ENCODE peak calls at places on chromosomes 1 and 21, in four cellular contexts. One of them, this sample, is unnamed.
A peak's percentile ranks its signal among the peaks of the same experiment; 100 is the strongest.

GRCh38 chr1:91712981-91713841 is 172.7 kb downstream of the TGFBR3 start:
- DNase-seq in ascending aorta: peak; percentile 67
- DNase-seq in GM23248: peak; percentile 80
- DNase-seq in Peyer's patch: peak; percentile 62
- DNase-seq in this sample: no peak

GRCh38 chr1:56438901-56439551 is 140.3 kb downstream of the PLPP3 start:
- DNase-seq in ascending aorta: no peak
- DNase-seq in GM23248: no peak
- DNase-seq in Peyer's patch: no peak
- DNase-seq in this sample: no peak

GRCh38 chr1:150006881-150007401 is 3.6 kb downstream of the OTUD7B start:
- DNase-seq in ascending aorta: no peak
- DNase-seq in GM23248: peak; percentile 76
- DNase-seq in Peyer's patch: no peak
- DNase-seq in this sample: no peak

GRCh38 chr1:150660584-150660983 is 31.2 kb upstream of the ENSA start:
- DNase-seq in ascending aorta: no peak
- DNase-seq in GM23248: no peak
- DNase-seq in Peyer's patch: no peak
- DNase-seq in this sample: no peak

GRCh38 chr1:39969531-39970270 is 14.8 kb downstream of the MFSD2A start:
- DNase-seq in ascending aorta: no peak
- DNase-seq in GM23248: no peak
- DNase-seq in Peyer's patch: no peak
- DNase-seq in this sample: no peak

GRCh38 chr1:182149411-182149965 is 88.0 kb upstream of the ZNF648 start:
- DNase-seq in ascending aorta: peak; percentile 79
- DNase-seq in GM23248: peak; percentile 95
- DNase-seq in Peyer's patch: peak; percentile 63
- DNase-seq in this sample: no peak

GRCh38 chr21:46661211-46661625 is 25.7 kb downstream of the PRMT2 start:
- DNase-seq in ascending aorta: peak; percentile 75
- DNase-seq in GM23248: peak; percentile 97
- DNase-seq in Peyer's patch: no peak
- DNase-seq in this sample: no peak

GRCh38 chr1:201126832-201127754 is at the start of gene ASCL5:
- DNase-seq in ascending aorta: no peak
- DNase-seq in GM23248: peak; percentile 71
- DNase-seq in Peyer's patch: peak; percentile 62
- DNase-seq in this sample: no peak

GRCh38 chr1:203600782-203601513 is 25.7 kb upstream of the ATP2B4 start:
- DNase-seq in ascending aorta: no peak
- DNase-seq in GM23248: peak; percentile 17
- DNase-seq in Peyer's patch: no peak
- DNase-seq in this sample: no peak

GRCh38 chr21:9756677-9757076 is 764.7 kb upstream of the TPTE start:
- DNase-seq in ascending aorta: peak; percentile 16
- DNase-seq in GM23248: no peak
- DNase-seq in Peyer's patch: no peak
- DNase-seq in this sample: no peak

GRCh38 chr1:84936116-84936810 is 43.3 kb upstream of the LPAR3 start:
- DNase-seq in ascending aorta: no peak
- DNase-seq in GM23248: peak; percentile 73
- DNase-seq in Peyer's patch: peak; percentile 60
- DNase-seq in this sample: no peak

GRCh38 chr1:16171314-16172223 is 15.7 kb upstream of the EPHA2 start:
- DNase-seq in ascending aorta: no peak
- DNase-seq in GM23248: no peak
- DNase-seq in Peyer's patch: no peak
- DNase-seq in this sample: no peak

GRCh38 chr1:88685239-88685604 is 1.1 kb downstream of the PKN2 start:
- DNase-seq in ascending aorta: no peak
- DNase-seq in GM23248: peak; percentile 36
- DNase-seq in Peyer's patch: no peak
- DNase-seq in this sample: no peak

GRCh38 chr1:160062134-160062533 is 7.8 kb downstream of the KCNJ10 start:
- DNase-seq in ascending aorta: no peak
- DNase-seq in GM23248: no peak
- DNase-seq in Peyer's patch: no peak
- DNase-seq in this sample: no peak

GRCh38 chr1:53197301-53198205 is 929 bp downstream of the CPT2 start:
- DNase-seq in ascending aorta: no peak
- DNase-seq in GM23248: peak; percentile 55
- DNase-seq in Peyer's patch: no peak
- DNase-seq in this sample: no peak

GRCh38 chr1:202968895-202969295 is 1.8 kb upstream of the CYB5R1 start:
- DNase-seq in ascending aorta: peak; percentile 76
- DNase-seq in GM23248: peak; percentile 84
- DNase-seq in Peyer's patch: peak; percentile 72
- DNase-seq in this sample: no peak

GRCh38 chr1:59170659-59171058 is 126.2 kb upstream of the FGGY start:
- DNase-seq in ascending aorta: no peak
- DNase-seq in GM23248: no peak
- DNase-seq in Peyer's patch: no peak
- DNase-seq in this sample: no peak

GRCh38 chr1:225567789-225568188 is 85.1 kb downstream of the ENAH start:
- DNase-seq in ascending aorta: no peak
- DNase-seq in GM23248: no peak
- DNase-seq in Peyer's patch: no peak
- DNase-seq in this sample: no peak

GRCh38 chr21:43316156-43316845 is 110.6 kb downstream of the SIK1 start:
- DNase-seq in ascending aorta: no peak
- DNase-seq in GM23248: no peak
- DNase-seq in Peyer's patch: no peak
- DNase-seq in this sample: no peak

GRCh38 chr1:230278871-230279582 is 147.1 kb downstream of the PGBD5 start:
- DNase-seq in ascending aorta: peak; percentile 31
- DNase-seq in GM23248: no peak
- DNase-seq in Peyer's patch: peak; percentile 36
- DNase-seq in this sample: no peak

GRCh38 chr1:108643492-108644333 is 17.2 kb downstream of the HENMT1 start:
- DNase-seq in ascending aorta: no peak
- DNase-seq in GM23248: peak; percentile 80
- DNase-seq in Peyer's patch: peak; percentile 86
- DNase-seq in this sample: no peak

GRCh38 chr1:151346769-151347522 is at the start of gene RFX5:
- DNase-seq in ascending aorta: peak; percentile 98
- DNase-seq in GM23248: peak; percentile 98
- DNase-seq in Peyer's patch: peak; percentile 98
- DNase-seq in this sample: peak; percentile 98

GRCh38 chr1:153697191-153697872 is 18.8 kb downstream of the NPR1 start:
- DNase-seq in ascending aorta: peak; percentile 94
- DNase-seq in GM23248: peak; percentile 51
- DNase-seq in Peyer's patch: no peak
- DNase-seq in this sample: peak; percentile 97

GRCh38 chr1:226123591-226124471 is 61.3 kb downstream of the H3-3A start:
- DNase-seq in ascending aorta: no peak
- DNase-seq in GM23248: peak; percentile 53
- DNase-seq in Peyer's patch: peak; percentile 86
- DNase-seq in this sample: no peak

GRCh38 chr1:157415661-157416060 is 136.7 kb downstream of the FCRL5 start:
- DNase-seq in ascending aorta: no peak
- DNase-seq in GM23248: no peak
- DNase-seq in Peyer's patch: no peak
- DNase-seq in this sample: no peak

GRCh38 chr1:233569636-233570035 is 44.3 kb upstream of the KCNK1 start:
- DNase-seq in ascending aorta: no peak
- DNase-seq in GM23248: peak; percentile 48
- DNase-seq in Peyer's patch: no peak
- DNase-seq in this sample: no peak

GRCh38 chr1:192485692-192486436 is 89.7 kb upstream of the RGS1 start:
- DNase-seq in ascending aorta: peak; percentile 92
- DNase-seq in GM23248: peak; percentile 94
- DNase-seq in Peyer's patch: peak; percentile 58
- DNase-seq in this sample: no peak

GRCh38 chr1:117609471-117609911 is 3.6 kb downstream of the TENT5C start:
- DNase-seq in ascending aorta: peak; percentile 73
- DNase-seq in GM23248: no peak
- DNase-seq in Peyer's patch: no peak
- DNase-seq in this sample: peak; percentile 90

GRCh38 chr1:197173571-197174482 is 27.4 kb upstream of the ASPM start:
- DNase-seq in ascending aorta: no peak
- DNase-seq in GM23248: peak; percentile 17
- DNase-seq in Peyer's patch: peak; percentile 47
- DNase-seq in this sample: no peak

GRCh38 chr1:197174818-197175217 is 28.3 kb upstream of the ASPM start:
- DNase-seq in ascending aorta: no peak
- DNase-seq in GM23248: no peak
- DNase-seq in Peyer's patch: no peak
- DNase-seq in this sample: no peak

GRCh38 chr1:197171531-197171930 is 25.1 kb upstream of the ASPM start:
- DNase-seq in ascending aorta: no peak
- DNase-seq in GM23248: peak; percentile 20
- DNase-seq in Peyer's patch: no peak
- DNase-seq in this sample: no peak

GRCh38 chr1:197170538-197170937 is 24.1 kb upstream of the ASPM start:
- DNase-seq in ascending aorta: no peak
- DNase-seq in GM23248: no peak
- DNase-seq in Peyer's patch: no peak
- DNase-seq in this sample: no peak
- H3K36me3 ChIP-seq in ascending aorta: peaks cover 48% of the 10 kb centered on the region
- H3K36me3 ChIP-seq in GM23248: peaks cover 40% of the 10 kb centered on the region
- H3K36me3 ChIP-seq in Peyer's patch: no peaks in the 10 kb centered on the region
- H3K36me3 ChIP-seq in this sample: no peaks in the 10 kb centered on the region

GRCh38 chr21:44713130-44713529 is 1.8 kb upstream of the TSPEAR start:
- DNase-seq in ascending aorta: peak; percentile 19
- DNase-seq in GM23248: no peak
- DNase-seq in Peyer's patch: peak; percentile 36
- DNase-seq in this sample: no peak
- H3K27me3 ChIP-seq in ascending aorta: peaks cover 22% of the 10 kb centered on the region
- H3K27me3 ChIP-seq in GM23248: peaks cover 83% of the 10 kb centered on the region
- H3K27me3 ChIP-seq in Peyer's patch: peaks cover 24% of the 10 kb centered on the region
- H3K27me3 ChIP-seq in this sample: peaks cover 5% of the 10 kb centered on the region

GRCh38 chr1:1997561-1997960 is 6.0 kb downstream of the CFAP74 start:
- DNase-seq in ascending aorta: no peak
- DNase-seq in GM23248: no peak
- DNase-seq in Peyer's patch: no peak
- DNase-seq in this sample: no peak
- H3K4me1 ChIP-seq in ascending aorta: no peaks in the 10 kb centered on the region
- H3K4me1 ChIP-seq in GM23248: no peaks in the 10 kb centered on the region
- H3K4me1 ChIP-seq in Peyer's patch: no peaks in the 10 kb centered on the region
- H3K4me1 ChIP-seq in this sample: no peaks in the 10 kb centered on the region

GRCh38 chr1:243821177-243821680 is 28.8 kb downstream of the AKT3 start:
- DNase-seq in ascending aorta: no peak
- DNase-seq in GM23248: no peak
- DNase-seq in Peyer's patch: no peak
- DNase-seq in this sample: no peak
- H3K36me3 ChIP-seq in ascending aorta: peaks cover 13% of the 10 kb centered on the region
- H3K36me3 ChIP-seq in GM23248: peaks cover 9% of the 10 kb centered on the region
- H3K36me3 ChIP-seq in Peyer's patch: no peaks in the 10 kb centered on the region
- H3K36me3 ChIP-seq in this sample: no peaks in the 10 kb centered on the region

GRCh38 chr1:36624466-36624865 is 141.8 kb upstream of the CSF3R start:
- DNase-seq in ascending aorta: no peak
- DNase-seq in GM23248: no peak
- DNase-seq in Peyer's patch: no peak
- DNase-seq in this sample: no peak

GRCh38 chr1:36625959-36626337 is 143.2 kb upstream of the CSF3R start:
- DNase-seq in ascending aorta: no peak
- DNase-seq in GM23248: no peak
- DNase-seq in Peyer's patch: no peak
- DNase-seq in this sample: no peak

GRCh38 chr1:36626435-36626834 is 143.7 kb upstream of the CSF3R start:
- DNase-seq in ascending aorta: no peak
- DNase-seq in GM23248: no peak
- DNase-seq in Peyer's patch: no peak
- DNase-seq in this sample: no peak

GRCh38 chr1:36622741-36623648 is 140.3 kb upstream of the CSF3R start:
- DNase-seq in ascending aorta: no peak
- DNase-seq in GM23248: no peak
- DNase-seq in Peyer's patch: no peak
- DNase-seq in this sample: no peak

DNA sequence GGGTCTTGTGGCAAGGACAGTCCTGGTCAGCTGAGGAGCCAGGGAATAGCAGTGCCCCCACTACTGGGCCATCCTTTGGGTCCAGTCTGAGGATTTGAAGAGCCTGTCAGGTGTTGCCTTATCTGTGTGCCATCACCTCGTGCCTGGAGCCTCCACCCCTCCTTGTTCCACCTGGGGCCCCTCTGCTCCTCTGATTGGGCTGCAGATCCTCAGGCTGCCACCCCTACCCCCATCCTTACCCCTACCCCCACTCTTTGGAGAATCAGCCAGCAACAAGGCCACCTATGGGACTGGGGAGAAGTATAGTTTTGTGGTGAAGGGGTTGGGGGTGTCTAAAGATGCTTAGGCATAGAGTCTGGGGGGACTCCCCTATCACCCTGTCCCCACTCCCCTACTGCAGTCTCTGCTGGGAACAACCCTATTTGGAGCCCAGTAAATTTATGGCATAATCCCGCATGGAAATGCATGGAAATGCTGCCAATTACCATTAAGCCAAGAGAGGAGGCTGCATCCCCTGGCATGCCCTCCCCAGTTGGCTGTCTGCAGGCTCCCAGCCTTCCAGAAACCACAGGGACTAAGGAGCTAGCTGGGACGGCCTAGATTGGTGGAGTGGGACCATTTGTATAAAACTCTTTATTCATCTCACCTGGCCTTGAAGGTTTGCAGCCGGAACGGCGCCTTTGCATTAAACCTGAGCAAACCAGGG is 142.7 kb upstream of the CSF3R start:
- DNase-seq in ascending aorta: no peak
- DNase-seq in GM23248: no peak
- DNase-seq in Peyer's patch: no peak
- DNase-seq in this sample: no peak
- H3K27me3 ChIP-seq in ascending aorta: no peaks in the 10 kb centered on the region
- H3K27me3 ChIP-seq in GM23248: peaks cover 3% of the 10 kb centered on the region
- H3K27me3 ChIP-seq in Peyer's patch: no peaks in the 10 kb centered on the region
- H3K27me3 ChIP-seq in this sample: no peaks in the 10 kb centered on the region

This sample was measured in vagina.